ENCODE peak calls at places on chromosome 17, in eight cellular contexts. One of them, this sample, is unnamed.
A peak's percentile ranks its signal among the peaks of the same experiment; 100 is the strongest.

GRCh38 chr17:34302626-34303025 is 16.6 kb upstream of the CCL8 start:
- DNase-seq in mucosa of descending colon: no peak
- DNase-seq in lung: peak; percentile 11
- DNase-seq in lower lobe of right lung: no peak
- DNase-seq in HCT116: no peak
- DNase-seq in tibial artery: no peak
- DNase-seq in prostate gland: no peak
- DNase-seq in astrocyte: no peak
- DNase-seq in this sample: no peak

GRCh38 chr17:65181237-65182061 is 44.3 kb downstream of the RGS9 start:
- DNase-seq in mucosa of descending colon: no peak
- DNase-seq in lung: no peak
- DNase-seq in lower lobe of right lung: no peak
- DNase-seq in HCT116: no peak
- DNase-seq in tibial artery: no peak
- DNase-seq in prostate gland: no peak
- DNase-seq in astrocyte: no peak
- DNase-seq in this sample: no peak

GRCh38 chr17:260031-260791 is 78.8 kb upstream of the DOC2B start:
- DNase-seq in mucosa of descending colon: no peak
- DNase-seq in lung: no peak
- DNase-seq in lower lobe of right lung: peak; percentile 20
- DNase-seq in HCT116: no peak
- DNase-seq in tibial artery: peak; percentile 54
- DNase-seq in prostate gland: no peak
- DNase-seq in astrocyte: no peak
- DNase-seq in this sample: peak; percentile 31

GRCh38 chr17:27939489-27940465 is 46.6 kb upstream of the LYRM9 start:
- DNase-seq in mucosa of descending colon: no peak
- DNase-seq in lung: no peak
- DNase-seq in lower lobe of right lung: no peak
- DNase-seq in HCT116: no peak
- DNase-seq in tibial artery: no peak
- DNase-seq in prostate gland: no peak
- DNase-seq in astrocyte: no peak
- DNase-seq in this sample: no peak

GRCh38 chr17:2412561-2413021 is 11.7 kb upstream of the MNT start:
- DNase-seq in mucosa of descending colon: peak; percentile 37
- DNase-seq in lung: no peak
- DNase-seq in lower lobe of right lung: no peak
- DNase-seq in HCT116: no peak
- DNase-seq in tibial artery: peak; percentile 89
- DNase-seq in prostate gland: no peak
- DNase-seq in astrocyte: no peak
- DNase-seq in this sample: no peak

GRCh38 chr17:41467546-41467945 is 360 bp upstream of the KRT32 start:
- DNase-seq in mucosa of descending colon: no peak
- DNase-seq in lung: no peak
- DNase-seq in lower lobe of right lung: no peak
- DNase-seq in HCT116: no peak
- DNase-seq in tibial artery: no peak
- DNase-seq in prostate gland: no peak
- DNase-seq in astrocyte: peak; percentile 45
- DNase-seq in this sample: no peak

GRCh38 chr17:41340934-41341861 is 9.4 kb downstream of the KRT33A start:
- DNase-seq in mucosa of descending colon: no peak
- DNase-seq in lung: no peak
- DNase-seq in lower lobe of right lung: no peak
- DNase-seq in HCT116: no peak
- DNase-seq in tibial artery: no peak
- DNase-seq in prostate gland: no peak
- DNase-seq in astrocyte: no peak
- DNase-seq in this sample: no peak

GRCh38 chr17:81432873-81433451 is 37.7 kb downstream of the BAHCC1 start:
- DNase-seq in mucosa of descending colon: no peak
- DNase-seq in lung: peak; percentile 70
- DNase-seq in lower lobe of right lung: peak; percentile 71
- DNase-seq in HCT116: no peak
- DNase-seq in tibial artery: no peak
- DNase-seq in prostate gland: peak; percentile 69
- DNase-seq in astrocyte: no peak
- DNase-seq in this sample: no peak

GRCh38 chr17:75619506-75620431 is 13.5 kb upstream of the SMIM5 start:
- DNase-seq in mucosa of descending colon: no peak
- DNase-seq in lung: no peak
- DNase-seq in lower lobe of right lung: no peak
- DNase-seq in HCT116: no peak
- DNase-seq in tibial artery: no peak
- DNase-seq in prostate gland: no peak
- DNase-seq in astrocyte: peak; percentile 22
- DNase-seq in this sample: no peak

GRCh38 chr17:65088621-65089385 is 32.3 kb upstream of the GNA13 start:
- DNase-seq in mucosa of descending colon: no peak
- DNase-seq in lung: no peak
- DNase-seq in lower lobe of right lung: no peak
- DNase-seq in HCT116: no peak
- DNase-seq in tibial artery: peak; percentile 9
- DNase-seq in prostate gland: no peak
- DNase-seq in astrocyte: no peak
- DNase-seq in this sample: no peak

GRCh38 chr17:57548421-57549385 is 196.4 kb downstream of the CCDC182 start:
- DNase-seq in mucosa of descending colon: no peak
- DNase-seq in lung: no peak
- DNase-seq in lower lobe of right lung: no peak
- DNase-seq in HCT116: no peak
- DNase-seq in tibial artery: no peak
- DNase-seq in prostate gland: no peak
- DNase-seq in astrocyte: peak; percentile 55
- DNase-seq in this sample: no peak

GRCh38 chr17:4475001-4475400 is 23.7 kb upstream of the SPNS2 start:
- DNase-seq in mucosa of descending colon: no peak
- DNase-seq in lung: no peak
- DNase-seq in lower lobe of right lung: no peak
- DNase-seq in HCT116: no peak
- DNase-seq in tibial artery: no peak
- DNase-seq in prostate gland: no peak
- DNase-seq in astrocyte: no peak
- DNase-seq in this sample: no peak

GRCh38 chr17:9346296-9346926 is 229.2 kb downstream of the STX8 start:
- DNase-seq in mucosa of descending colon: no peak
- DNase-seq in lung: no peak
- DNase-seq in lower lobe of right lung: no peak
- DNase-seq in HCT116: no peak
- DNase-seq in tibial artery: no peak
- DNase-seq in prostate gland: no peak
- DNase-seq in astrocyte: peak; percentile 84
- DNase-seq in this sample: no peak

GRCh38 chr17:55990332-55991006 is 162.8 kb upstream of the ANKFN1 start:
- DNase-seq in mucosa of descending colon: no peak
- DNase-seq in lung: no peak
- DNase-seq in lower lobe of right lung: no peak
- DNase-seq in HCT116: no peak
- DNase-seq in tibial artery: no peak
- DNase-seq in prostate gland: no peak
- DNase-seq in astrocyte: no peak
- DNase-seq in this sample: no peak

GRCh38 chr17:81058263-81058871 is 23.4 kb downstream of the BAIAP2 start:
- DNase-seq in mucosa of descending colon: no peak
- DNase-seq in lung: no peak
- DNase-seq in lower lobe of right lung: no peak
- DNase-seq in HCT116: no peak
- DNase-seq in tibial artery: no peak
- DNase-seq in prostate gland: no peak
- DNase-seq in astrocyte: no peak
- DNase-seq in this sample: no peak

GRCh38 chr17:75814900-75815373 is 29.3 kb downstream of the UNC13D start:
- DNase-seq in mucosa of descending colon: no peak
- DNase-seq in lung: no peak
- DNase-seq in lower lobe of right lung: no peak
- DNase-seq in HCT116: no peak
- DNase-seq in tibial artery: no peak
- DNase-seq in prostate gland: no peak
- DNase-seq in astrocyte: peak; percentile 74
- DNase-seq in this sample: no peak

GRCh38 chr17:80961931-80962330 is 29.7 kb upstream of the CHMP6 start:
- DNase-seq in mucosa of descending colon: no peak
- DNase-seq in lung: no peak
- DNase-seq in lower lobe of right lung: no peak
- DNase-seq in HCT116: no peak
- DNase-seq in tibial artery: no peak
- DNase-seq in prostate gland: no peak
- DNase-seq in astrocyte: no peak
- DNase-seq in this sample: no peak

GRCh38 chr17:5788266-5788900 is 204.1 kb upstream of the NLRP1 start:
- DNase-seq in mucosa of descending colon: no peak
- DNase-seq in lung: no peak
- DNase-seq in lower lobe of right lung: no peak
- DNase-seq in HCT116: no peak
- DNase-seq in tibial artery: peak; percentile 38
- DNase-seq in prostate gland: no peak
- DNase-seq in astrocyte: peak; percentile 39
- DNase-seq in this sample: no peak

GRCh38 chr17:41651625-41652460 is 27.5 kb upstream of the KRT17 start:
- DNase-seq in mucosa of descending colon: peak; percentile 91
- DNase-seq in lung: peak; percentile 84
- DNase-seq in lower lobe of right lung: peak; percentile 88
- DNase-seq in HCT116: no peak
- DNase-seq in tibial artery: peak; percentile 81
- DNase-seq in prostate gland: peak; percentile 92
- DNase-seq in astrocyte: no peak
- DNase-seq in this sample: no peak

GRCh38 chr17:74457146-74457819 is 9.2 kb upstream of the CD300A start:
- DNase-seq in mucosa of descending colon: peak; percentile 85
- DNase-seq in lung: peak; percentile 75
- DNase-seq in lower lobe of right lung: peak; percentile 86
- DNase-seq in HCT116: peak; percentile 63
- DNase-seq in tibial artery: peak; percentile 84
- DNase-seq in prostate gland: peak; percentile 72
- DNase-seq in astrocyte: no peak
- DNase-seq in this sample: peak; percentile 79

GRCh38 chr17:79645022-79645776 is 34.3 kb upstream of the RBFOX3 start:
- DNase-seq in mucosa of descending colon: no peak
- DNase-seq in lung: no peak
- DNase-seq in lower lobe of right lung: no peak
- DNase-seq in HCT116: no peak
- DNase-seq in tibial artery: peak; percentile 37
- DNase-seq in prostate gland: no peak
- DNase-seq in astrocyte: no peak
- DNase-seq in this sample: peak; percentile 26

DNA sequence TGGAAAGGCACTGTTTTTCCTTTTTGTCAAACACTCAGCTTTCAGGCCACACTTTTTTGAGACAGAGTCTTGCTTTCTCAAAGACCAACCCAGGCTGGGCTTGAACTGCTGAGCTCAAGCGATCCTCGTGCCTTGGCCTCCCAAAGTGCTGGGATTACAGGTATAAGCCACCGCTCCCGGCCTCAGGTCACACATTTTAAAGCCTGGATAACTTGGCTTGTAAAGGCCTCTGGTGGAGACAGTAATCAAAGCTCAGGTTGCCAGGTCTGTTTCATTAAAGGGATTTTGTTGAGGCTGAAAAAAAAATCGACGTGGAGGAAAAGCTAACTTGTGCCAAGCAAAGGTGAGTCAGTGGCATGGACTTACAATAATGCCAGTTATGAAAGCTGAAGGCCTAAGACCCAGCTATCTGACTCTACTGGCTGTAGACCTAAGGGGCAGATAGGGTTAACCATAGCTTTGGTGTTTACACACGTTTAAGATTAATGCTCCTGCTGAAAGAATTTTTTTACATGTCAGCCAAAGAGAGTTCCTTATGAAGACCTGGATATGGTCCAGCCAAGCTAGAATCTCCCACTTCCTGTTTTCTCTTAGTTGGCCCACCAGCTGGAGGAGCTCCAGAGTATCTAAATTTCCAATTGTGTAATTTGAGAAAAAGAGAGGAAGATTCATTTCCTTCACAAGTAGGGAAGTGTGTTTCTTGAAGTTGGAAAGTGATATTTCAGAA is 910 bp downstream of the NBR1 start:
- DNase-seq in mucosa of descending colon: no peak
- DNase-seq in lung: no peak
- DNase-seq in lower lobe of right lung: no peak
- DNase-seq in HCT116: peak; percentile 50
- DNase-seq in tibial artery: no peak
- DNase-seq in prostate gland: peak; percentile 48
- DNase-seq in astrocyte: peak; percentile 95
- DNase-seq in this sample: no peak
- H3K4me1 ChIP-seq in mucosa of descending colon: peaks cover 55% of the 10 kb centered on the region
- H3K4me1 ChIP-seq in lung: peaks cover 8% of the 10 kb centered on the region
- H3K4me1 ChIP-seq in lower lobe of right lung: peaks cover 61% of the 10 kb centered on the region
- H3K4me1 ChIP-seq in HCT116: peaks cover 8% of the 10 kb centered on the region
- H3K4me1 ChIP-seq in tibial artery: peaks cover 11% of the 10 kb centered on the region
- H3K4me1 ChIP-seq in prostate gland: peaks cover 3% of the 10 kb centered on the region
- H3K4me1 ChIP-seq in astrocyte: peaks cover 23% of the 10 kb centered on the region
- H3K4me1 ChIP-seq in this sample: no peaks in the 10 kb centered on the region

GRCh38 chr17:67245073-67245693 is at the start of gene HELZ:
- DNase-seq in mucosa of descending colon: peak; percentile 88
- DNase-seq in lung: peak; percentile 79
- DNase-seq in lower lobe of right lung: peak; percentile 77
- DNase-seq in HCT116: peak; percentile 76
- DNase-seq in tibial artery: peak; percentile 82
- DNase-seq in prostate gland: peak; percentile 77
- DNase-seq in astrocyte: peak; percentile 69
- DNase-seq in this sample: peak; percentile 88
- TF ChIP-seq CTCF in mucosa of descending colon: no peak
- TF ChIP-seq CTCF in lung: no peak
- TF ChIP-seq CTCF in lower lobe of right lung: no peak
- TF ChIP-seq CTCF in HCT116: no peak
- TF ChIP-seq CTCF in tibial artery: no peak
- TF ChIP-seq CTCF in prostate gland: no peak
- TF ChIP-seq CTCF in astrocyte: no peak
- TF ChIP-seq CTCF in this sample: no peak

DNA sequence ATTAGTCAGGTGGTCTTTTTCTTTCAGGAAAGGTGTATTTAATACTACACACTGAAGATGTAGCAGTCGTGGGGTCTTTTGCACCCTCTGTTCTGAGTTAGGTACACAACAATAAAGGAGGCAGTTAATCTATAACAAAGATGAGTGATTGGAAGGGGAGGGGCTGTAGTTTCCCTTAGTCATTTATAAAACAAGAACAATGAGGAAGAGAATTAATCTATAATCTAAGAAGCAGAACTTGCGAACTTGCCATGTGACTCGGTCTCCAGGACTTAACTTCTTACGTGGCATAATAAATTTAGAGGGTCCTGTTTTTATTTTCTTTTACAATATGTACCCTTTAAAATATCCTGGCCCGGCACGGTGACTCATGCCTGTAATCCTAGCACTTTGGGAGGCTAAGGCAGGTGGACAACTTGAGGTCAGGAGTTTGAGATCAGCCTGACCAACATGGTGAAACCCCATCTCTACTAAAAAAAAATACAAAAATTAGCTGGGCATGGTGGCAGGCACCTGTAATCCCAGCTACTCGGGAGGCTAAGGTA is 8.6 kb upstream of the APPBP2 start:
- DNase-seq in mucosa of descending colon: no peak
- DNase-seq in lung: no peak
- DNase-seq in lower lobe of right lung: no peak
- DNase-seq in HCT116: no peak
- DNase-seq in tibial artery: no peak
- DNase-seq in prostate gland: no peak
- DNase-seq in astrocyte: no peak
- DNase-seq in this sample: no peak
- H3K4me3 ChIP-seq in mucosa of descending colon: no peak overlapping the region
- H3K4me3 ChIP-seq in lung: no peak overlapping the region
- H3K4me3 ChIP-seq in lower lobe of right lung: no peak overlapping the region
- H3K4me3 ChIP-seq in HCT116: no peak overlapping the region
- H3K4me3 ChIP-seq in tibial artery: no peak overlapping the region
- H3K4me3 ChIP-seq in prostate gland: no peak overlapping the region
- H3K4me3 ChIP-seq in astrocyte: no peak overlapping the region
- H3K4me3 ChIP-seq in this sample: no peak overlapping the region

GRCh38 chr17:73017653-73018052 is 74.8 kb downstream of the SLC39A11 start:
- DNase-seq in mucosa of descending colon: no peak
- DNase-seq in lung: no peak
- DNase-seq in lower lobe of right lung: no peak
- DNase-seq in HCT116: no peak
- DNase-seq in tibial artery: no peak
- DNase-seq in prostate gland: no peak
- DNase-seq in astrocyte: peak; percentile 71
- DNase-seq in this sample: no peak
- H3K4me1 ChIP-seq in mucosa of descending colon: no peaks in the 10 kb centered on the region
- H3K4me1 ChIP-seq in lung: peaks cover 3% of the 10 kb centered on the region
- H3K4me1 ChIP-seq in lower lobe of right lung: no peaks in the 10 kb centered on the region
- H3K4me1 ChIP-seq in HCT116: peaks cover 13% of the 10 kb centered on the region
- H3K4me1 ChIP-seq in tibial artery: no peaks in the 10 kb centered on the region
- H3K4me1 ChIP-seq in prostate gland: no peaks in the 10 kb centered on the region
- H3K4me1 ChIP-seq in astrocyte: no peaks in the 10 kb centered on the region
- H3K4me1 ChIP-seq in this sample: no peaks in the 10 kb centered on the region

This sample was measured in Peyer's patch.